ENCODE peak calls at places on chromosome 18, in seven cellular contexts. One of them, this sample, is unnamed.

GRCh38 chr18:75376004-75376403 is 51.5 kb downstream of the SMIM21 start:
- DNase-seq in activated CD4-positive, alpha-beta T cell treated with anti-CD3 and anti-CD28 coated beads, Interleukin-2, amount 50 U/mL, for 48 hours: no peak
- DNase-seq in natural killer cell treated with Interleukin-12 subunit alpha and Interleukin-12 subunit beta and Interleukin-15 and Interleukin-18, amount 100 ng/mL, for 72 hours: no peak
- DNase-seq in left ventricle myocardium inferior: no peak
- DNase-seq in NCI-H2081: no peak
- DNase-seq in astrocyte: no peak
- DNase-seq in KBM-7: no peak
- DNase-seq in this sample: no peak

GRCh38 chr18:27184115-27185024 is 738 bp downstream of the CHST9 start:
- DNase-seq in activated CD4-positive, alpha-beta T cell treated with anti-CD3 and anti-CD28 coated beads, Interleukin-2, amount 50 U/mL, for 48 hours: no peak
- DNase-seq in natural killer cell treated with Interleukin-12 subunit alpha and Interleukin-12 subunit beta and Interleukin-15 and Interleukin-18, amount 100 ng/mL, for 72 hours: no peak
- DNase-seq in left ventricle myocardium inferior: no peak
- DNase-seq in NCI-H2081: peak
- DNase-seq in astrocyte: no peak
- DNase-seq in KBM-7: no peak
- DNase-seq in this sample: no peak

GRCh38 chr18:21389903-21390302 is 147.9 kb downstream of the GREB1L start:
- DNase-seq in activated CD4-positive, alpha-beta T cell treated with anti-CD3 and anti-CD28 coated beads, Interleukin-2, amount 50 U/mL, for 48 hours: no peak
- DNase-seq in natural killer cell treated with Interleukin-12 subunit alpha and Interleukin-12 subunit beta and Interleukin-15 and Interleukin-18, amount 100 ng/mL, for 72 hours: no peak
- DNase-seq in left ventricle myocardium inferior: no peak
- DNase-seq in NCI-H2081: no peak
- DNase-seq in astrocyte: no peak
- DNase-seq in KBM-7: no peak
- DNase-seq in this sample: no peak

GRCh38 chr18:57581301-57581934 is 5.1 kb downstream of the FECH start:
- DNase-seq in activated CD4-positive, alpha-beta T cell treated with anti-CD3 and anti-CD28 coated beads, Interleukin-2, amount 50 U/mL, for 48 hours: no peak
- DNase-seq in natural killer cell treated with Interleukin-12 subunit alpha and Interleukin-12 subunit beta and Interleukin-15 and Interleukin-18, amount 100 ng/mL, for 72 hours: no peak
- DNase-seq in left ventricle myocardium inferior: no peak
- DNase-seq in NCI-H2081: no peak
- DNase-seq in astrocyte: no peak
- DNase-seq in KBM-7: peak
- DNase-seq in this sample: no peak

GRCh38 chr18:61628085-61628484 is 264.7 kb downstream of the RNF152 start:
- DNase-seq in activated CD4-positive, alpha-beta T cell treated with anti-CD3 and anti-CD28 coated beads, Interleukin-2, amount 50 U/mL, for 48 hours: no peak
- DNase-seq in natural killer cell treated with Interleukin-12 subunit alpha and Interleukin-12 subunit beta and Interleukin-15 and Interleukin-18, amount 100 ng/mL, for 72 hours: no peak
- DNase-seq in left ventricle myocardium inferior: no peak
- DNase-seq in NCI-H2081: no peak
- DNase-seq in astrocyte: peak
- DNase-seq in KBM-7: no peak
- DNase-seq in this sample: no peak

GRCh38 chr18:47191956-47192355 is 15.8 kb upstream of the IER3IP1 start:
- DNase-seq in activated CD4-positive, alpha-beta T cell treated with anti-CD3 and anti-CD28 coated beads, Interleukin-2, amount 50 U/mL, for 48 hours: no peak
- DNase-seq in natural killer cell treated with Interleukin-12 subunit alpha and Interleukin-12 subunit beta and Interleukin-15 and Interleukin-18, amount 100 ng/mL, for 72 hours: no peak
- DNase-seq in left ventricle myocardium inferior: no peak
- DNase-seq in NCI-H2081: no peak
- DNase-seq in astrocyte: no peak
- DNase-seq in KBM-7: no peak
- DNase-seq in this sample: no peak

GRCh38 chr18:79413901-79414300 is 18.2 kb downstream of the NFATC1 start:
- DNase-seq in activated CD4-positive, alpha-beta T cell treated with anti-CD3 and anti-CD28 coated beads, Interleukin-2, amount 50 U/mL, for 48 hours: no peak
- DNase-seq in natural killer cell treated with Interleukin-12 subunit alpha and Interleukin-12 subunit beta and Interleukin-15 and Interleukin-18, amount 100 ng/mL, for 72 hours: no peak
- DNase-seq in left ventricle myocardium inferior: peak
- DNase-seq in NCI-H2081: no peak
- DNase-seq in astrocyte: no peak
- DNase-seq in KBM-7: no peak
- DNase-seq in this sample: peak

GRCh38 chr18:59563386-59563785 is 133.8 kb downstream of the CCBE1 start:
- DNase-seq in activated CD4-positive, alpha-beta T cell treated with anti-CD3 and anti-CD28 coated beads, Interleukin-2, amount 50 U/mL, for 48 hours: no peak
- DNase-seq in natural killer cell treated with Interleukin-12 subunit alpha and Interleukin-12 subunit beta and Interleukin-15 and Interleukin-18, amount 100 ng/mL, for 72 hours: no peak
- DNase-seq in left ventricle myocardium inferior: no peak
- DNase-seq in NCI-H2081: no peak
- DNase-seq in astrocyte: no peak
- DNase-seq in KBM-7: no peak
- DNase-seq in this sample: peak

GRCh38 chr18:79871026-79871390 is 73.3 kb downstream of the KCNG2 start:
- DNase-seq in activated CD4-positive, alpha-beta T cell treated with anti-CD3 and anti-CD28 coated beads, Interleukin-2, amount 50 U/mL, for 48 hours: no peak
- DNase-seq in natural killer cell treated with Interleukin-12 subunit alpha and Interleukin-12 subunit beta and Interleukin-15 and Interleukin-18, amount 100 ng/mL, for 72 hours: no peak
- DNase-seq in left ventricle myocardium inferior: no peak
- DNase-seq in NCI-H2081: no peak
- DNase-seq in astrocyte: no peak
- DNase-seq in KBM-7: no peak
- DNase-seq in this sample: no peak

GRCh38 chr18:47397671-47398319 is 146.3 kb upstream of the SKOR2 start:
- DNase-seq in activated CD4-positive, alpha-beta T cell treated with anti-CD3 and anti-CD28 coated beads, Interleukin-2, amount 50 U/mL, for 48 hours: peak
- DNase-seq in natural killer cell treated with Interleukin-12 subunit alpha and Interleukin-12 subunit beta and Interleukin-15 and Interleukin-18, amount 100 ng/mL, for 72 hours: no peak
- DNase-seq in left ventricle myocardium inferior: no peak
- DNase-seq in NCI-H2081: no peak
- DNase-seq in astrocyte: no peak
- DNase-seq in KBM-7: peak
- DNase-seq in this sample: no peak

GRCh38 chr18:2905802-2906521 is 59.2 kb downstream of the EMILIN2 start:
- DNase-seq in activated CD4-positive, alpha-beta T cell treated with anti-CD3 and anti-CD28 coated beads, Interleukin-2, amount 50 U/mL, for 48 hours: peak
- DNase-seq in natural killer cell treated with Interleukin-12 subunit alpha and Interleukin-12 subunit beta and Interleukin-15 and Interleukin-18, amount 100 ng/mL, for 72 hours: peak
- DNase-seq in left ventricle myocardium inferior: peak
- DNase-seq in NCI-H2081: peak
- DNase-seq in astrocyte: no peak
- DNase-seq in KBM-7: no peak
- DNase-seq in this sample: peak